ENCODE peak calls at places on chromosome 3, in four cellular contexts. L is PC-9, X is astrocyte, A is PC-3. S is an unnamed sample.

GRCh38 chr3:5022966-5023776 is 43.9 kb downstream of the BHLHE40 start:
- DNase-seq in L (peak), X (peak), A (peak), S (no peak)

GRCh38 chr3:87798567-87798947 is 260.2 kb downstream of the CGGBP1 start:
- DNase-seq in L (no peak), X (no peak), A (peak), S (no peak)

GRCh38 chr3:4999626-5000184 is 20.5 kb downstream of the BHLHE40 start:
- DNase-seq in L (no peak), X (no peak), A (peak), S (no peak)

GRCh38 chr3:126343675-126344074 is 13.5 kb downstream of the KLF15 start:
- DNase-seq in L (no peak), X (no peak), A (no peak), S (no peak)

GRCh38 chr3:116322761-116323160 is 122.5 kb downstream of the LSAMP start:
- DNase-seq in L (no peak), X (peak), A (no peak), S (no peak)

GRCh38 chr3:23153034-23153433 is 50.1 kb upstream of the UBE2E2 start:
- DNase-seq in L (no peak), X (no peak), A (no peak), S (no peak)

GRCh38 chr3:146256851-146257486 is 6.1 kb upstream of the PLSCR4 start:
- DNase-seq in L (no peak), X (peak), A (peak), S (no peak)

GRCh38 chr3:11626084-11626463 is 17.6 kb downstream of the VGLL4 start:
- DNase-seq in L (no peak), X (no peak), A (no peak), S (no peak)

GRCh38 chr3:62587579-62588031 is 214.3 kb upstream of the FEZF2 start:
- DNase-seq in L (no peak), X (peak), A (peak), S (no peak)

GRCh38 chr3:160312014-160312624 is 86.9 kb downstream of the C3orf80 start:
- DNase-seq in L (no peak), X (no peak), A (no peak), S (no peak)

GRCh38 chr3:170021083-170021482 is 16.7 kb upstream of the GPR160 start:
- DNase-seq in L (no peak), X (no peak), A (no peak), S (no peak)

GRCh38 chr3:113746955-113747718 is at the start of gene ATP6V1A:
- DNase-seq in L (no peak), X (no peak), A (peak), S (peak)

GRCh38 chr3:81713018-81713417 is 48.4 kb downstream of the GBE1 start:
- DNase-seq in L (no peak), X (no peak), A (no peak), S (no peak)

GRCh38 chr3:27880969-27881892 is 159.1 kb upstream of the EOMES start:
- DNase-seq in L (no peak), X (no peak), A (no peak), S (peak)

GRCh38 chr3:14598143-14598569 is 53.4 kb upstream of the CCDC174 start:
- DNase-seq in L (no peak), X (peak), A (peak), S (peak)

GRCh38 chr3:133394561-133395311 is 5.1 kb upstream of the BFSP2 start:
- DNase-seq in L (no peak), X (peak), A (no peak), S (peak)

GRCh38 chr3:184172681-184173373 is 1.8 kb upstream of the AP2M1 start:
- DNase-seq in L (no peak), X (peak), A (no peak), S (no peak)

GRCh38 chr3:79125313-79125984 is 642.3 kb downstream of the ROBO1 start:
- DNase-seq in L (no peak), X (no peak), A (no peak), S (no peak)

GRCh38 chr3:120435621-120436020 is 15.2 kb downstream of the FSTL1 start:
- DNase-seq in L (peak), X (peak), A (peak), S (no peak)

GRCh38 chr3:6622260-6622659 is 238.7 kb upstream of the GRM7 start:
- DNase-seq in L (no peak), X (no peak), A (no peak), S (no peak)

GRCh38 chr3:41118461-41119385 is 80.6 kb upstream of the CTNNB1 start:
- DNase-seq in L (no peak), X (no peak), A (no peak), S (no peak)

GRCh38 chr3:171770689-171771620 is 39.3 kb downstream of the PLD1 start:
- DNase-seq in L (peak), X (peak), A (peak), S (peak)

DNA sequence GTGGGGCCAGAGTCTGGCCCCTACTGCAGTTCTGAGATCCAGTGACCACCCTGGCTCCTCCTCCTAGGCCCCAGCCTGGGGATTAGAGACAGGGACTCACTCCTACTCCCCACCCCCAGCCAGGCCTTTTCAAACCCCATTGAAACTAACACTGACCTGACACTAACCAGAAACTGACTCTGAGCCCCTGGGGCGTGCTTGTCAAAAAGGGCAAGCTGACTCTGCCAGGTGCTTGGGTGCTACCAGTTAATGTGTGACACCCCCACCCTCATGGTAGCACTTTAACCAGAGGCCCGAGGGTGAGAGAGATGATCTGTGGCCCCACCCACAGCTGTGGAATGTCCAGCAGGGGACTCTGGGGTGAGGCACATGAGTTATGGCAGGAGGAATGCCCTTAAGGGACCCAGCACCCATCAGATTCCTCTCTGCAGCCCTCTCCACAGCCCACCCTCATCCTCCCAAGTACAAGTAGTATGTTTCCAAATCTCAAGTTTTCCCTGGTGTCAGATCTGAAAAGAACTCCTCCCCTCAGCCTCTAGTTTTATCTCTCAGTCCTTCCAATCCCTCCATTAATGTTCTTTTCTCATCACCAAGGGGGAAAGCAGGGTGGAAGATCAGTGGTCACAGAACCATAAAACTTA is 1.4 kb downstream of the PTH1R start:
- DNase-seq in L (peak), X (no peak), A (peak), S (no peak)
- H3K4me2 ChIP-seq in L (peak), X (no peak), A (no peak), S (no peak)

GRCh38 chr3:44355634-44356033 is 17.1 kb downstream of the TCAIM start:
- DNase-seq in L (no peak), X (peak), A (peak), S (no peak)
- H3K4me3 ChIP-seq in L (no peak), X (no peak), A (no peak), S (no peak)

GRCh38 chr3:123606527-123606926 is 21.7 kb upstream of the HACD2 start:
- DNase-seq in L (no peak), X (no peak), A (no peak), S (no peak)
- H3K4me2 ChIP-seq in L (peak), X (no peak), A (no peak), S (no peak)

GRCh38 chr3:193701896-193702644 is 109.1 kb downstream of the OPA1 start:
- DNase-seq in L (no peak), X (peak), A (peak), S (no peak)

GRCh38 chr3:193708270-193708669 is 115.3 kb downstream of the OPA1 start:
- DNase-seq in L (no peak), X (no peak), A (no peak), S (no peak)

GRCh38 chr3:193702967-193703366 is 110.0 kb downstream of the OPA1 start:
- DNase-seq in L (no peak), X (peak), A (no peak), S (no peak)

GRCh38 chr3:193704431-193704830 is 111.4 kb downstream of the OPA1 start:
- DNase-seq in L (no peak), X (no peak), A (no peak), S (no peak)
- H3K4me3 ChIP-seq in L (no peak), X (no peak), A (no peak), S (no peak)

DNA sequence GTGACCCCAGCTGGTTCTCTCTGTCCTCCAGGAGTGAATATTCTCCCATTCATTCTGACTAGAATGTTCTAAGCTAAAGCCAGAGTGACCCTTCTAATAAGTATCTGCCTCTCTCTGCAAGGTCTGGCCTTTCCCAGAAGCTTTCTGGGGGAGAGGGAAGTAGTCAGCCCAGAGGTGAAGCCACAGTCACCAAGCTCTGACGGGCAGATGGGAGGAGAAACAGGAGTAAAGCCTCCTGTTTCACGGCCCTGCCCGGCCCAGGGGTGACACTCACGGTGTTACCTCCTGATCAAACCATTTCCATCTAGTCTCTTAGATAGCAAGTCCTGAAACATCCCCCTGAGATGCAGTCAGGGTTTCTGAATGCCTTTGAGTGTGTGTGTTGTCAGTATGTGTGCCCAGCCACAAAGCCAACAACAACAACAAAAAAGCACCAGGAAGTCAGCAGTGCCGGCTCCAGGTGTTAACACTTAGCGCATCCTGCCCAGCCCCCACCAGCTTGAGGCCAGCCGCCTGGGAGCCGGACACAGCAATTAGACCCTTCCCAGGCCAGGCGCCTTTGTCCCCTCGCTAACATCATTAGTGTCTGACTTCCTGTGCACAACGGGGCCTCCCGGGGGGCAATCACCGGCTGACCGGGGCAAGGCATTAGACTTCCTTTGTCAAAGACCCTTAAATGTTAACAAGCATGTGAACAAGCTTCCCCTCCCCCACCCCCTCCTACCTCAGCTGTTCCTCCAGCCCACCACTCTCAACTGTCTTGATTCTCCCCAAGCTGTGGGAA is 34.5 kb downstream of the IL17RD start:
- DNase-seq in L (no peak), X (no peak), A (no peak), S (no peak)
- H3K4me2 ChIP-seq in L (no peak), X (peak), A (no peak), S (no peak)

GRCh38 chr3:71055602-71056001 is 527.9 kb downstream of the FOXP1 start:
- DNase-seq in L (no peak), X (peak), A (peak), S (no peak)
- H3K4me3 ChIP-seq in L (no peak), X (peak), A (peak), S (no peak)